ENCODE peak calls at places on chromosomes 6 and 20, in eight cellular contexts. Q is NCI-H1048, I is non-pigmented ciliary epithelial cell, X is ascending aorta, O is astrocyte of the hippocampus, A is HCEC 1CT, J is Ammon's horn, E is IMR-90. L is an unnamed sample.

GRCh38 chr20:59829415-59830106 is 103.9 kb downstream of the SYCP2 start:
- DNase-seq in I (no peak), J (no peak), A (no peak), Q (no peak), E (no peak), X (no peak), O (no peak), L (no peak)

GRCh38 chr6:113476937-113477839 is 380.0 kb upstream of the MARCKS start:
- DNase-seq in Q (no peak), E (peak), J (no peak), O (no peak), A (peak), I (no peak), X (no peak), L (no peak)

GRCh38 chr6:16278048-16278724 is 39.8 kb downstream of the GMPR start:
- DNase-seq in Q (no peak), A (no peak), I (no peak), E (peak), X (no peak), O (peak), J (no peak), L (no peak)

GRCh38 chr20:48405909-48406308 is 421.9 kb downstream of the PREX1 start:
- DNase-seq in I (no peak), Q (no peak), E (no peak), O (peak), J (no peak), A (no peak), X (no peak), L (no peak)

GRCh38 chr6:152267967-152268845 is 369.0 kb downstream of the SYNE1 start:
- DNase-seq in O (peak), X (no peak), Q (peak), J (no peak), A (peak), I (no peak), E (no peak), L (peak)

GRCh38 chr20:1881240-1881835 is 13.9 kb upstream of the SIRPA start:
- DNase-seq in A (no peak), Q (no peak), X (no peak), E (no peak), O (no peak), J (peak), I (no peak), L (peak)

GRCh38 chr6:136959471-136959891 is 37.4 kb downstream of the SLC35D3 start:
- DNase-seq in I (no peak), Q (no peak), E (no peak), O (no peak), A (no peak), J (no peak), X (no peak), L (no peak)

GRCh38 chr6:111871725-111872520 is 1.3 kb downstream of the FYN start:
- DNase-seq in O (peak), A (peak), X (no peak), E (peak), Q (no peak), I (no peak), J (peak), L (peak)

GRCh38 chr20:46251211-46251673 is 57.1 kb downstream of the CDH22 start:
- DNase-seq in J (no peak), I (no peak), X (no peak), Q (no peak), E (no peak), O (peak), A (no peak), L (no peak)

GRCh38 chr6:130997061-130997753 is 65.8 kb downstream of the EPB41L2 start:
- DNase-seq in J (peak), I (peak), X (no peak), A (peak), E (peak), O (peak), Q (no peak), L (peak)

GRCh38 chr6:41675992-41676391 is 37.7 kb downstream of the MDFI start:
- DNase-seq in O (no peak), X (no peak), A (no peak), I (no peak), E (no peak), J (no peak), Q (no peak), L (no peak)

GRCh38 chr6:4606681-4607025 is 169.6 kb upstream of the CDYL start:
- DNase-seq in X (no peak), Q (no peak), J (no peak), I (no peak), E (no peak), O (no peak), A (no peak), L (no peak)

GRCh38 chr6:27494987-27495385 is 22.1 kb upstream of the ZNF184 start:
- DNase-seq in X (no peak), J (no peak), O (no peak), E (no peak), I (no peak), Q (no peak), A (no peak), L (peak)

GRCh38 chr6:16901777-16902176 is 140.5 kb upstream of the ATXN1 start:
- DNase-seq in Q (no peak), I (no peak), E (peak), O (peak), J (no peak), X (peak), A (peak), L (no peak)

GRCh38 chr6:15513131-15513771 is 149.6 kb downstream of the DTNBP1 start:
- DNase-seq in X (no peak), J (no peak), A (no peak), O (no peak), I (no peak), E (no peak), Q (no peak), L (no peak)

GRCh38 chr20:62045529-62046277 is 20.0 kb downstream of the TAF4 start:
- DNase-seq in X (no peak), I (no peak), O (no peak), E (no peak), A (no peak), J (no peak), Q (no peak), L (no peak)

GRCh38 chr6:153787341-153787606 is 251.8 kb upstream of the OPRM1 start:
- DNase-seq in I (no peak), O (no peak), A (no peak), J (no peak), X (no peak), E (no peak), Q (no peak), L (no peak)

GRCh38 chr6:12163149-12163548 is 127.0 kb upstream of the EDN1 start:
- DNase-seq in I (no peak), O (no peak), Q (no peak), E (no peak), A (no peak), X (no peak), J (no peak), L (no peak)

GRCh38 chr20:48823960-48824497 is 3.8 kb downstream of the PREX1 start:
- DNase-seq in O (peak), Q (no peak), J (peak), I (peak), A (peak), X (peak), E (peak), L (peak)

GRCh38 chr6:52155791-52156576 is 30.2 kb upstream of the IL17A start:
- DNase-seq in E (no peak), X (no peak), Q (no peak), J (no peak), A (no peak), I (no peak), O (peak), L (no peak)

GRCh38 chr6:55818482-55818881 is 56.9 kb downstream of the BMP5 start:
- DNase-seq in I (no peak), E (no peak), O (no peak), J (no peak), Q (no peak), X (no peak), A (peak), L (no peak)

GRCh38 chr6:61192610-61193009 is 1093.4 kb downstream of the KHDRBS2 start:
- DNase-seq in J (no peak), I (no peak), O (no peak), X (no peak), A (no peak), E (no peak), Q (no peak), L (no peak)

GRCh38 chr20:38057351-38057972 is 23.9 kb downstream of the RPRD1B start:
- DNase-seq in A (peak), E (peak), J (peak), Q (peak), X (peak), I (no peak), O (peak), L (peak)

GRCh38 chr20:56417911-56418310 is 5.9 kb downstream of the CASS4 start:
- DNase-seq in Q (no peak), X (no peak), I (no peak), J (no peak), A (peak), E (peak), O (no peak), L (no peak)

GRCh38 chr20:63056236-63057132 is 49.7 kb upstream of the BHLHE23 start:
- DNase-seq in E (no peak), X (no peak), A (no peak), Q (no peak), O (peak), J (peak), I (no peak), L (peak)

L was measured in midbrain.